ENCODE peak calls at places on chromosomes 13 and 19, in five cellular contexts. One of them, this sample, is unnamed.

GRCh38 chr13:63124863-63125262 is 1709.2 kb upstream of the PCDH20 start:
- DNase-seq in adrenal gland: no peak
- DNase-seq in CD4-positive, alpha-beta T cell: no peak
- DNase-seq in glutamatergic neuron: no peak
- DNase-seq in upper lobe of left lung: no peak
- DNase-seq in this sample: no peak

GRCh38 chr19:1063030-1063908 is 3.7 kb upstream of the ARHGAP45 start:
- DNase-seq in adrenal gland: no peak
- DNase-seq in CD4-positive, alpha-beta T cell: no peak
- DNase-seq in glutamatergic neuron: no peak
- DNase-seq in upper lobe of left lung: peak
- DNase-seq in this sample: no peak

GRCh38 chr13:20512042-20512683 is 13.5 kb downstream of the CRYL1 start:
- DNase-seq in adrenal gland: no peak
- DNase-seq in CD4-positive, alpha-beta T cell: no peak
- DNase-seq in glutamatergic neuron: peak
- DNase-seq in upper lobe of left lung: no peak
- DNase-seq in this sample: peak

GRCh38 chr19:21568816-21569496 is 63.6 kb downstream of the ZNF429 start:
- DNase-seq in adrenal gland: peak
- DNase-seq in CD4-positive, alpha-beta T cell: peak
- DNase-seq in glutamatergic neuron: no peak
- DNase-seq in upper lobe of left lung: no peak
- DNase-seq in this sample: no peak

GRCh38 chr19:18502633-18503294 is 19.1 kb downstream of the ELL start:
- DNase-seq in adrenal gland: no peak
- DNase-seq in CD4-positive, alpha-beta T cell: no peak
- DNase-seq in glutamatergic neuron: no peak
- DNase-seq in upper lobe of left lung: peak
- DNase-seq in this sample: no peak

GRCh38 chr19:50461066-50461875 is 15.0 kb upstream of the EMC10 start:
- DNase-seq in adrenal gland: peak
- DNase-seq in CD4-positive, alpha-beta T cell: peak
- DNase-seq in glutamatergic neuron: peak
- DNase-seq in upper lobe of left lung: no peak
- DNase-seq in this sample: peak

GRCh38 chr13:113814435-113814821 is 49.4 kb downstream of the GAS6 start:
- DNase-seq in adrenal gland: no peak
- DNase-seq in CD4-positive, alpha-beta T cell: no peak
- DNase-seq in glutamatergic neuron: no peak
- DNase-seq in upper lobe of left lung: peak
- DNase-seq in this sample: no peak

GRCh38 chr19:7395360-7395781 is 46.6 kb downstream of the ARHGEF18 start:
- DNase-seq in adrenal gland: no peak
- DNase-seq in CD4-positive, alpha-beta T cell: no peak
- DNase-seq in glutamatergic neuron: peak
- DNase-seq in upper lobe of left lung: no peak
- DNase-seq in this sample: no peak

GRCh38 chr19:996051-996838 is 4.0 kb upstream of the GRIN3B start:
- DNase-seq in adrenal gland: no peak
- DNase-seq in CD4-positive, alpha-beta T cell: peak
- DNase-seq in glutamatergic neuron: peak
- DNase-seq in upper lobe of left lung: peak
- DNase-seq in this sample: no peak

GRCh38 chr13:93963266-93964131 is 516.0 kb downstream of the DCT start:
- DNase-seq in adrenal gland: no peak
- DNase-seq in CD4-positive, alpha-beta T cell: no peak
- DNase-seq in glutamatergic neuron: no peak
- DNase-seq in upper lobe of left lung: no peak
- DNase-seq in this sample: no peak

GRCh38 chr19:35142531-35143230 is 374 bp upstream of the FXYD7 start:
- DNase-seq in adrenal gland: peak
- DNase-seq in CD4-positive, alpha-beta T cell: peak
- DNase-seq in glutamatergic neuron: peak
- DNase-seq in upper lobe of left lung: peak
- DNase-seq in this sample: peak

GRCh38 chr19:15640904-15641597 is 354 bp downstream of the CYP4F3 start:
- DNase-seq in adrenal gland: no peak
- DNase-seq in CD4-positive, alpha-beta T cell: no peak
- DNase-seq in glutamatergic neuron: no peak
- DNase-seq in upper lobe of left lung: no peak
- DNase-seq in this sample: no peak

GRCh38 chr19:11142528-11143171 is 12.9 kb downstream of the SPC24 start:
- DNase-seq in adrenal gland: peak
- DNase-seq in CD4-positive, alpha-beta T cell: no peak
- DNase-seq in glutamatergic neuron: no peak
- DNase-seq in upper lobe of left lung: peak
- DNase-seq in this sample: peak

GRCh38 chr13:74931698-74932433 is 550.1 kb downstream of the TBC1D4 start:
- DNase-seq in adrenal gland: no peak
- DNase-seq in CD4-positive, alpha-beta T cell: no peak
- DNase-seq in glutamatergic neuron: no peak
- DNase-seq in upper lobe of left lung: no peak
- DNase-seq in this sample: no peak

GRCh38 chr19:21593008-21593427 is 87.6 kb downstream of the ZNF429 start:
- DNase-seq in adrenal gland: no peak
- DNase-seq in CD4-positive, alpha-beta T cell: no peak
- DNase-seq in glutamatergic neuron: no peak
- DNase-seq in upper lobe of left lung: no peak
- DNase-seq in this sample: no peak

GRCh38 chr13:77896536-77896935 is 22.1 kb downstream of the EDNRB start:
- DNase-seq in adrenal gland: no peak
- DNase-seq in CD4-positive, alpha-beta T cell: no peak
- DNase-seq in glutamatergic neuron: no peak
- DNase-seq in upper lobe of left lung: no peak
- DNase-seq in this sample: no peak

GRCh38 chr19:1766800-1767352 is 13.6 kb downstream of the ONECUT3 start:
- DNase-seq in adrenal gland: no peak
- DNase-seq in CD4-positive, alpha-beta T cell: no peak
- DNase-seq in glutamatergic neuron: no peak
- DNase-seq in upper lobe of left lung: no peak
- DNase-seq in this sample: no peak

GRCh38 chr19:1837625-1838105 is 10.6 kb downstream of the REXO1 start:
- DNase-seq in adrenal gland: peak
- DNase-seq in CD4-positive, alpha-beta T cell: peak
- DNase-seq in glutamatergic neuron: peak
- DNase-seq in upper lobe of left lung: peak
- DNase-seq in this sample: peak

GRCh38 chr19:50465986-50466771 is 10.1 kb upstream of the EMC10 start:
- DNase-seq in adrenal gland: no peak
- DNase-seq in CD4-positive, alpha-beta T cell: no peak
- DNase-seq in glutamatergic neuron: peak
- DNase-seq in upper lobe of left lung: peak
- DNase-seq in this sample: no peak

GRCh38 chr19:8567522-8568172 is 9.6 kb downstream of the MYO1F start:
- DNase-seq in adrenal gland: no peak
- DNase-seq in CD4-positive, alpha-beta T cell: no peak
- DNase-seq in glutamatergic neuron: no peak
- DNase-seq in upper lobe of left lung: no peak
- DNase-seq in this sample: no peak

GRCh38 chr19:8610041-8610927 is at the start of gene ADAMTS10:
- DNase-seq in adrenal gland: peak
- DNase-seq in CD4-positive, alpha-beta T cell: peak
- DNase-seq in glutamatergic neuron: peak
- DNase-seq in upper lobe of left lung: peak
- DNase-seq in this sample: peak

GRCh38 chr19:4539697-4540581 is at the start of gene LRG1:
- DNase-seq in adrenal gland: no peak
- DNase-seq in CD4-positive, alpha-beta T cell: no peak
- DNase-seq in glutamatergic neuron: no peak
- DNase-seq in upper lobe of left lung: no peak
- DNase-seq in this sample: no peak

GRCh38 chr19:35797663-35798062 is 15.0 kb downstream of the PRODH2 start:
- DNase-seq in adrenal gland: no peak
- DNase-seq in CD4-positive, alpha-beta T cell: no peak
- DNase-seq in glutamatergic neuron: no peak
- DNase-seq in upper lobe of left lung: peak
- DNase-seq in this sample: no peak

GRCh38 chr13:39468306-39468705 is 134.7 kb downstream of the LHFPL6 start:
- DNase-seq in adrenal gland: no peak
- DNase-seq in CD4-positive, alpha-beta T cell: no peak
- DNase-seq in glutamatergic neuron: no peak
- DNase-seq in upper lobe of left lung: no peak
- DNase-seq in this sample: no peak

GRCh38 chr13:67231481-67231940 is 1.4 kb upstream of the PCDH9 start:
- DNase-seq in adrenal gland: no peak
- DNase-seq in CD4-positive, alpha-beta T cell: no peak
- DNase-seq in glutamatergic neuron: no peak
- DNase-seq in upper lobe of left lung: no peak
- DNase-seq in this sample: no peak

GRCh38 chr13:41028051-41028450 is 8.9 kb upstream of the ELF1 start:
- DNase-seq in adrenal gland: no peak
- DNase-seq in CD4-positive, alpha-beta T cell: no peak
- DNase-seq in glutamatergic neuron: no peak
- DNase-seq in upper lobe of left lung: no peak
- DNase-seq in this sample: no peak

GRCh38 chr13:41026806-41027205 is 7.7 kb upstream of the ELF1 start:
- DNase-seq in adrenal gland: no peak
- DNase-seq in CD4-positive, alpha-beta T cell: no peak
- DNase-seq in glutamatergic neuron: no peak
- DNase-seq in upper lobe of left lung: no peak
- DNase-seq in this sample: no peak

GRCh38 chr13:41025518-41025917 is 6.4 kb upstream of the ELF1 start:
- DNase-seq in adrenal gland: no peak
- DNase-seq in CD4-positive, alpha-beta T cell: no peak
- DNase-seq in glutamatergic neuron: no peak
- DNase-seq in upper lobe of left lung: no peak
- DNase-seq in this sample: no peak

GRCh38 chr13:41032646-41033396 is 13.7 kb upstream of the ELF1 start:
- DNase-seq in adrenal gland: no peak
- DNase-seq in CD4-positive, alpha-beta T cell: no peak
- DNase-seq in glutamatergic neuron: no peak
- DNase-seq in upper lobe of left lung: no peak
- DNase-seq in this sample: no peak

GRCh38 chr13:41029629-41030028 is 10.5 kb upstream of the ELF1 start:
- DNase-seq in adrenal gland: no peak
- DNase-seq in CD4-positive, alpha-beta T cell: no peak
- DNase-seq in glutamatergic neuron: no peak
- DNase-seq in upper lobe of left lung: no peak
- DNase-seq in this sample: no peak
- TF ChIP-seq CTCF in adrenal gland: no peak
- TF ChIP-seq CTCF in CD4-positive, alpha-beta T cell: peak
- TF ChIP-seq CTCF in glutamatergic neuron: no peak
- TF ChIP-seq CTCF in upper lobe of left lung: no peak
- TF ChIP-seq CTCF in this sample: no peak

GRCh38 chr13:109610517-109610916 is 175.9 kb downstream of the IRS2 start:
- DNase-seq in adrenal gland: no peak
- DNase-seq in CD4-positive, alpha-beta T cell: peak
- DNase-seq in glutamatergic neuron: no peak
- DNase-seq in upper lobe of left lung: no peak
- DNase-seq in this sample: peak
- TF ChIP-seq CTCF in adrenal gland: peak
- TF ChIP-seq CTCF in CD4-positive, alpha-beta T cell: peak
- TF ChIP-seq CTCF in glutamatergic neuron: no peak
- TF ChIP-seq CTCF in upper lobe of left lung: peak
- TF ChIP-seq CTCF in this sample: no peak

GRCh38 chr13:23086951-23087350 is 93.8 kb upstream of the SGCG start:
- DNase-seq in adrenal gland: no peak
- DNase-seq in CD4-positive, alpha-beta T cell: no peak
- DNase-seq in glutamatergic neuron: no peak
- DNase-seq in upper lobe of left lung: no peak
- DNase-seq in this sample: no peak

GRCh38 chr13:23081901-23082300 is 98.9 kb upstream of the SGCG start:
- DNase-seq in adrenal gland: no peak
- DNase-seq in CD4-positive, alpha-beta T cell: no peak
- DNase-seq in glutamatergic neuron: no peak
- DNase-seq in upper lobe of left lung: no peak
- DNase-seq in this sample: no peak

GRCh38 chr13:23087884-23088283 is 92.9 kb upstream of the SGCG start:
- DNase-seq in adrenal gland: no peak
- DNase-seq in CD4-positive, alpha-beta T cell: no peak
- DNase-seq in glutamatergic neuron: peak
- DNase-seq in upper lobe of left lung: no peak
- DNase-seq in this sample: peak
- TF ChIP-seq CTCF in adrenal gland: no peak
- TF ChIP-seq CTCF in CD4-positive, alpha-beta T cell: peak
- TF ChIP-seq CTCF in glutamatergic neuron: peak
- TF ChIP-seq CTCF in upper lobe of left lung: no peak
- TF ChIP-seq CTCF in this sample: peak

GRCh38 chr13:35826626-35827254 is 304.4 kb downstream of the DCLK1 start:
- DNase-seq in adrenal gland: no peak
- DNase-seq in CD4-positive, alpha-beta T cell: no peak
- DNase-seq in glutamatergic neuron: no peak
- DNase-seq in upper lobe of left lung: peak
- DNase-seq in this sample: no peak
- TF ChIP-seq CTCF in adrenal gland: no peak
- TF ChIP-seq CTCF in CD4-positive, alpha-beta T cell: no peak
- TF ChIP-seq CTCF in glutamatergic neuron: peak
- TF ChIP-seq CTCF in upper lobe of left lung: no peak
- TF ChIP-seq CTCF in this sample: no peak

GRCh38 chr19:45187421-45188100 is 9.0 kb downstream of the BLOC1S3 start:
- DNase-seq in adrenal gland: no peak
- DNase-seq in CD4-positive, alpha-beta T cell: no peak
- DNase-seq in glutamatergic neuron: no peak
- DNase-seq in upper lobe of left lung: no peak
- DNase-seq in this sample: no peak
- TF ChIP-seq CTCF in adrenal gland: peak
- TF ChIP-seq CTCF in CD4-positive, alpha-beta T cell: peak
- TF ChIP-seq CTCF in glutamatergic neuron: peak
- TF ChIP-seq CTCF in upper lobe of left lung: peak
- TF ChIP-seq CTCF in this sample: peak

GRCh38 chr13:21850013-21851006 is 179.4 kb downstream of the FGF9 start:
- DNase-seq in adrenal gland: no peak
- DNase-seq in CD4-positive, alpha-beta T cell: no peak
- DNase-seq in glutamatergic neuron: no peak
- DNase-seq in upper lobe of left lung: no peak
- DNase-seq in this sample: no peak

GRCh38 chr13:21846605-21847004 is 175.7 kb downstream of the FGF9 start:
- DNase-seq in adrenal gland: no peak
- DNase-seq in CD4-positive, alpha-beta T cell: no peak
- DNase-seq in glutamatergic neuron: no peak
- DNase-seq in upper lobe of left lung: no peak
- DNase-seq in this sample: no peak

GRCh38 chr13:21852043-21852442 is 181.2 kb downstream of the FGF9 start:
- DNase-seq in adrenal gland: no peak
- DNase-seq in CD4-positive, alpha-beta T cell: no peak
- DNase-seq in glutamatergic neuron: no peak
- DNase-seq in upper lobe of left lung: no peak
- DNase-seq in this sample: no peak

GRCh38 chr13:21853779-21854178 is 182.9 kb downstream of the FGF9 start:
- DNase-seq in adrenal gland: no peak
- DNase-seq in CD4-positive, alpha-beta T cell: no peak
- DNase-seq in glutamatergic neuron: no peak
- DNase-seq in upper lobe of left lung: no peak
- DNase-seq in this sample: no peak

DNA sequence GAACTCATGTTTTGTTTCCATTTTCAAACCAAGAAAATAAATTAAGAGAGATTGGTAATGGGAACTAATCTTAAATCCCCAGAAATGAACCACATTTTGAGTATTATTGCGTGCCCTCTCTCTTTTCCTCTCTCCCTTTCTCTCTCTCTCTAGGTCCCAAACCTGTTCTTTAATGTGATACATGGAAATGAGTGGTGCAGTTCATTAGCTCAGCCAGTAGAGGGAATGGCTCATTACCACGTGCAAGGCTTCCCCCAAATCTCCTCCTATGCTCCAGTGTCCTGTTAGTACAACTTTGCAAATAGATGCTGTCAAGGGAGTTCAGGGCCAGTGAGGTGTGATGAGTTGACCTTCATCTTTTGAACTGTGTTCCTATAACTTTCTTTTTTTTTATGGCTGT is 178.4 kb downstream of the FGF9 start:
- DNase-seq in adrenal gland: peak
- DNase-seq in CD4-positive, alpha-beta T cell: no peak
- DNase-seq in glutamatergic neuron: no peak
- DNase-seq in upper lobe of left lung: no peak
- DNase-seq in this sample: peak
- TF ChIP-seq CTCF in adrenal gland: peak
- TF ChIP-seq CTCF in CD4-positive, alpha-beta T cell: peak
- TF ChIP-seq CTCF in glutamatergic neuron: peak
- TF ChIP-seq CTCF in upper lobe of left lung: peak
- TF ChIP-seq CTCF in this sample: peak